ENCODE peak calls at places on chromosomes 6 and 20, in eight cellular contexts. O is EL; N is breast epithelium; G is stimulated activated naive CD4-positive, alpha-beta T cell; L is neuronal stem cell; Z is NCI-H226; V is endothelial cell; K is neural crest cell. U is an unnamed sample.

GRCh38 chr6:15088904-15089568 is 156.8 kb upstream of the JARID2 start:
- DNase-seq in O (no peak), N (no peak), G (no peak), L (no peak), Z (no peak), V (no peak), K (no peak), U (no peak)

GRCh38 chr20:51978081-51978501 is 175.8 kb upstream of the SALL4 start:
- DNase-seq in O (no peak), N (no peak), G (no peak), L (no peak), Z (no peak), V (no peak), K (no peak), U (no peak)

GRCh38 chr6:158831571-158831970 is 12.4 kb upstream of the EZR start:
- DNase-seq in O (no peak), N (no peak), G (no peak), L (no peak), Z (no peak), V (no peak), K (no peak), U (no peak)

GRCh38 chr6:70474751-70475150 is 61.4 kb downstream of the FAM135A start:
- DNase-seq in O (peak), N (no peak), G (no peak), L (peak), Z (no peak), V (no peak), K (no peak), U (no peak)

GRCh38 chr6:139853302-139853992 is 479.0 kb upstream of the CITED2 start:
- DNase-seq in O (peak), N (no peak), G (no peak), L (no peak), Z (no peak), V (no peak), K (no peak), U (no peak)

GRCh38 chr6:15096894-15097837 is 148.7 kb upstream of the JARID2 start:
- DNase-seq in O (no peak), N (no peak), G (no peak), L (no peak), Z (peak), V (no peak), K (no peak), U (no peak)

GRCh38 chr6:28587746-28588075 is 62.0 kb downstream of the GPX5 start:
- DNase-seq in O (peak), N (no peak), G (no peak), L (no peak), Z (no peak), V (no peak), K (no peak), U (no peak)

GRCh38 chr6:20338160-20338559 is 63.5 kb upstream of the E2F3 start:
- DNase-seq in O (peak), N (no peak), G (no peak), L (no peak), Z (no peak), V (no peak), K (no peak), U (no peak)

GRCh38 chr20:63089051-63089907 is 82.5 kb upstream of the BHLHE23 start:
- DNase-seq in O (no peak), N (peak), G (no peak), L (no peak), Z (no peak), V (no peak), K (no peak), U (no peak)

GRCh38 chr6:143674466-143675114 is 3.2 kb upstream of the PHACTR2 start:
- DNase-seq in O (no peak), N (no peak), G (no peak), L (no peak), Z (no peak), V (no peak), K (no peak), U (no peak)

GRCh38 chr6:64817525-64817924 is 889.5 kb downstream of the EYS start:
- DNase-seq in O (no peak), N (no peak), G (no peak), L (no peak), Z (no peak), V (no peak), K (no peak), U (no peak)

GRCh38 chr6:88780714-88781389 is 182.6 kb downstream of the RNGTT start:
- DNase-seq in O (peak), N (no peak), G (no peak), L (peak), Z (peak), V (peak), K (peak), U (peak)

GRCh38 chr6:168145747-168146596 is 67.0 kb upstream of the FRMD1 start:
- DNase-seq in O (no peak), N (no peak), G (no peak), L (no peak), Z (no peak), V (no peak), K (no peak), U (no peak)

GRCh38 chr6:110884321-110884720 is 9.7 kb downstream of the AMD1 start:
- DNase-seq in O (no peak), N (no peak), G (no peak), L (no peak), Z (no peak), V (no peak), K (no peak), U (no peak)

GRCh38 chr6:168277274-168277669 is 42.3 kb downstream of the DACT2 start:
- DNase-seq in O (no peak), N (no peak), G (no peak), L (no peak), Z (no peak), V (no peak), K (no peak), U (peak)

GRCh38 chr20:53923745-53924369 is 146.5 kb downstream of the BCAS1 start:
- DNase-seq in O (no peak), N (no peak), G (no peak), L (no peak), Z (no peak), V (no peak), K (no peak), U (no peak)

GRCh38 chr6:98904096-98904495 is 43.6 kb downstream of the FBXL4 start:
- DNase-seq in O (peak), N (no peak), G (no peak), L (no peak), Z (no peak), V (no peak), K (no peak), U (no peak)

GRCh38 chr20:21182832-21183563 is 57.1 kb downstream of the KIZ start:
- DNase-seq in O (peak), N (no peak), G (no peak), L (no peak), Z (peak), V (no peak), K (no peak), U (no peak)

GRCh38 chr6:152057832-152058498 is 250.5 kb downstream of the ESR1 start:
- DNase-seq in O (no peak), N (no peak), G (no peak), L (no peak), Z (no peak), V (no peak), K (no peak), U (no peak)

GRCh38 chr6:36313628-36313895 is 23.1 kb downstream of the BNIP5 start:
- DNase-seq in O (no peak), N (no peak), G (no peak), L (no peak), Z (no peak), V (no peak), K (no peak), U (no peak)

GRCh38 chr6:1321715-1322114 is 9.8 kb downstream of the FOXQ1 start:
- DNase-seq in O (peak), N (no peak), G (no peak), L (no peak), Z (no peak), V (no peak), K (no peak), U (no peak)

GRCh38 chr6:70222350-70222749 is 80.5 kb downstream of the COL9A1 start:
- DNase-seq in O (no peak), N (no peak), G (no peak), L (no peak), Z (no peak), V (no peak), K (no peak), U (no peak)

GRCh38 chr6:168052291-168052891 is 26.6 kb downstream of the FRMD1 start:
- DNase-seq in O (no peak), N (no peak), G (no peak), L (no peak), Z (no peak), V (no peak), K (no peak), U (no peak)

GRCh38 chr20:46400253-46400652 is 6.2 kb downstream of the ELMO2 start:
- DNase-seq in O (peak), N (no peak), G (no peak), L (no peak), Z (no peak), V (no peak), K (no peak), U (no peak)

GRCh38 chr6:26196846-26197683 is 109.8 kb downstream of the HFE start:
- DNase-seq in O (peak), N (no peak), G (peak), L (peak), Z (peak), V (peak), K (peak), U (peak)

GRCh38 chr20:44624152-44624551 is 27.3 kb downstream of the ADA start:
- DNase-seq in O (no peak), N (no peak), G (no peak), L (no peak), Z (no peak), V (no peak), K (no peak), U (no peak)

GRCh38 chr6:29790626-29791025 is 37.0 kb upstream of the HLA-G start:
- DNase-seq in O (no peak), N (no peak), G (no peak), L (no peak), Z (no peak), V (no peak), K (no peak), U (no peak)